ENCODE peak calls at places on chromosomes 1 and 21, in five cellular contexts. R is HepG2, C is K562, T is GM12878, H is upper lobe of left lung. Y is an unnamed sample.
A peak's percentile ranks its signal among the peaks of the same experiment; 100 is the strongest.

GRCh38 chr1:171919891-171920887 is 78.9 kb downstream of the DNM3 start:
- ATAC-seq in R (no peak), C (no peak), T (no peak), H (no peak), Y (no peak)

GRCh38 chr1:18643154-18644012 is 12.7 kb downstream of the PAX7 start:
- ATAC-seq in T (no peak), C (peak; percentile 71), R (peak; percentile 78), H (no peak), Y (no peak)

GRCh38 chr21:39077816-39078215 is 105.4 kb downstream of the PSMG1 start:
- ATAC-seq in R (no peak), T (no peak), H (no peak), C (no peak), Y (no peak)

GRCh38 chr1:103108525-103109150 is 316 bp upstream of the COL11A1 start:
- ATAC-seq in R (peak; percentile 70), T (no peak), H (peak; percentile 68), C (no peak), Y (peak; percentile 31)

GRCh38 chr1:206497363-206497762 is 10.0 kb upstream of the RASSF5 start:
- ATAC-seq in C (no peak), T (peak; percentile 72), H (no peak), R (no peak), Y (no peak)

GRCh38 chr1:29793101-29793546 is 556.8 kb downstream of the PTPRU start:
- ATAC-seq in R (peak; percentile 89), C (peak; percentile 100), H (peak; percentile 73), T (peak; percentile 86), Y (peak; percentile 43)

GRCh38 chr1:183980951-183981525 is 56.5 kb downstream of the COLGALT2 start:
- ATAC-seq in T (no peak), H (no peak), C (no peak), R (no peak), Y (no peak)

GRCh38 chr1:24117722-24118409 is 5.9 kb upstream of the MYOM3 start:
- ATAC-seq in C (peak; percentile 39), H (no peak), T (no peak), R (peak; percentile 40), Y (no peak)

GRCh38 chr1:192907545-192908243 is 98.9 kb downstream of the RGS2 start:
- ATAC-seq in H (no peak), R (no peak), C (no peak), T (peak; percentile 75), Y (peak; percentile 70)

GRCh38 chr1:175757381-175758015 is 14.1 kb upstream of the TNR start:
- ATAC-seq in T (peak; percentile 98), C (peak; percentile 100), H (no peak), R (peak; percentile 100), Y (no peak)

GRCh38 chr1:98366343-98366742 is 295.2 kb upstream of the SNX7 start:
- ATAC-seq in R (no peak), C (no peak), H (no peak), T (no peak), Y (no peak)

GRCh38 chr1:109901508-109902145 is 9.0 kb upstream of the CSF1 start:
- ATAC-seq in R (peak; percentile 78), H (peak; percentile 19), C (peak; percentile 95), T (no peak), Y (no peak)

GRCh38 chr1:20507248-20507563 is 745 bp downstream of the MUL1 start:
- ATAC-seq in C (peak; percentile 16), R (peak; percentile 50), H (no peak), T (peak; percentile 47), Y (no peak)

GRCh38 chr1:223135176-223135575 is 7.9 kb downstream of the TLR5 start:
- ATAC-seq in H (no peak), R (no peak), C (no peak), T (no peak), Y (peak; percentile 44)

GRCh38 chr21:35282944-35283343 is 233.8 kb upstream of the RUNX1 start:
- ATAC-seq in C (peak; percentile 65), R (no peak), H (no peak), T (no peak), Y (no peak)

GRCh38 chr1:232519186-232519585 is 110.7 kb downstream of the SIPA1L2 start:
- ATAC-seq in H (no peak), C (no peak), T (no peak), R (no peak), Y (no peak)

GRCh38 chr1:86938450-86938849 is 24.0 kb downstream of the HS2ST1 start:
- ATAC-seq in T (peak; percentile 26), C (no peak), H (no peak), R (no peak), Y (no peak)
- TF ChIP-seq EP300 in T (no peak), C (no peak), H (no peak), R (no peak), Y (no peak)

GRCh38 chr1:116239916-116240315 is 128.7 kb downstream of the MAB21L3 start:
- ATAC-seq in H (no peak), R (no peak), T (no peak), C (no peak), Y (no peak)

GRCh38 chr1:116246174-116246573 is 126.9 kb upstream of the ATP1A1 start:
- ATAC-seq in R (no peak), C (no peak), T (no peak), H (no peak), Y (no peak)

GRCh38 chr1:116243673-116244101 is 129.4 kb upstream of the ATP1A1 start:
- ATAC-seq in C (no peak), R (peak; percentile 40), T (no peak), H (peak; percentile 91), Y (no peak)

DNA sequence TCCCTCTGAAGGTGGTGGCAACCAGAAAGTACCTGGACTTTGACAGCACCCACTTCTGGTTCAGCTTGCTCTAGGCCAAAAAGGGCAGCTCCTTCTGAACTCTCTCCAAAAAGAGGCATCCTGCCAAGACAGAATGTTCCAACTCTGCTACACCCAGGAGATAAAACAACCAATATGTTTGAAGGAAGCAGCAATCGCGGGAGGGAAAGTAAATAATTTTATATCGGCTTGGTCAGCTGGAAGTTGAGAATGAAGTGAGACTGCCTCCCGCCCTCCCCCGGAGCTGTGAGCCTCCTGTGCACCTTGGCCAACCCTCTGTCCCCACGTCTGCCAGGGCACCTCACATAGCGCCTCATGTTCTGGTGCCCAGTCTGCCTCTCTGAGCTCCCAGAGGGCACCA is 130.3 kb upstream of the ATP1A1 start:
- ATAC-seq in T (no peak), C (no peak), H (no peak), R (no peak), Y (no peak)
- TF ChIP-seq POLR2AphosphoS5 in T (no peak), C (no peak), H (no peak), R (no peak), Y (no peak)

GRCh38 chr1:116666090-116666489 is 1.4 kb downstream of the IGSF3 start:
- ATAC-seq in T (peak; percentile 33), H (no peak), R (no peak), C (no peak), Y (no peak)

GRCh38 chr1:116668277-116668676 is 744 bp upstream of the IGSF3 start:
- ATAC-seq in R (no peak), C (no peak), T (no peak), H (no peak), Y (no peak)

GRCh38 chr1:116665001-116665400 is 2.5 kb downstream of the IGSF3 start:
- ATAC-seq in R (no peak), T (no peak), H (no peak), C (no peak), Y (no peak)

GRCh38 chr1:116667577-116668105 is at the start of gene IGSF3:
- ATAC-seq in C (peak; percentile 97), T (peak; percentile 84), H (peak; percentile 75), R (peak; percentile 83), Y (peak; percentile 90)

GRCh38 chr1:116666747-116667576 is 571 bp downstream of the IGSF3 start:
- ATAC-seq in T (peak; percentile 38), H (no peak), C (no peak), R (peak; percentile 17), Y (peak; percentile 2)
- TF ChIP-seq POLR2A in T (no peak), H (no peak), C (no peak), R (no peak), Y (no peak)

GRCh38 chr1:73218995-73219546 is 936.7 kb upstream of the NEGR1 start:
- ATAC-seq in R (no peak), C (no peak), H (no peak), T (no peak), Y (no peak)
- TF ChIP-seq EP300 in R (no peak), C (no peak), H (no peak), T (no peak), Y (no peak)

DNA sequence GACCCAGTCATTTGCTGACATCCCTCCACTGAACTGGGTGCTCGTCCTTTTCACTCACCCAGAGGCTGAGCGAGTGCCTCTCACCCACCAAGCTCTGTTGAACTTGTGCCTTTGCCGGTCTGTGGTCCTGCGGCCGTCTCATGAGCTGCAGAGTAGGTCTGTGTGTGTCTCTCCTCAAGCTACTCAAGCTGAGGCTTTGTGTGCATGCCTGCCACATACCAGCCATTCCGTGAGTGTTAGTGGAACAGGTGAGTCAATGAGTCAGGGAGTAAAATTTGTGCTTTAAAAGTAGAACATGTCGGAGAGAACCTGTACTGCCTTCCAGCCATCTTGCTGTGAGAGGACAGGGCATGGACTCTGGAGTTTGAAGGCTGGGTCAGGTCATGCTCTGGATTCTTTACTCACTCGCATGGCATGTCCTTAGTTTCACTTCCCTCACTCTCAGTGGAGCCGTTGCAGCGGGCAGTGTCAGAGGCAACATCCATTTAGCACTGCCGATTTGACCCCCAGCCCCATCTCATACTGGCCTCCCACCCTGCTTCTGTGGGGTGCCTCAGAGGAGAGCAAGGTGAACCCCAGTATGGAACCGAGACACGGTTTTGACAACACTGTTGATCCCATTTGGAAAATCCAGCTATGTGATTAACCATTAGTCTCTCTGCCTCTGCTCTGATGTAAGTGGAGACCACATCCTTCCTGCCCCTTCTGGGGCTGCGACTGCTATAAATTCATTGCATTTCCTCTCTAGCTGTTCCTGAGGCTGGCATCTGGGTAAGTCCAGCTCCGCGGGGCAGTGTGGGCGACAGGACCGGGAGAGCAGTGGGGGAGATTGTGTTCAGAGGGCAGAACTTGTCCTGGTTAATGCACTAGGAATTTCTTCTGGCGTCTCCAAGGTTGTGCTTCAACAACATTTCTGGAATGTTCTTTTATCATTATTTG is at the start of gene NLRP3:
- ATAC-seq in T (peak; percentile 84), H (peak; percentile 71), C (peak; percentile 34), R (peak; percentile 93), Y (peak; percentile 68)
- TF ChIP-seq POLR2AphosphoS5 in T (no peak), H (peak; percentile 78), C (no peak), R (no peak), Y (peak; percentile 52)

GRCh38 chr1:54406339-54407181 is at the start of gene SSBP3:
- ATAC-seq in H (peak; percentile 92), R (peak; percentile 93), C (peak; percentile 88), T (peak; percentile 90), Y (peak; percentile 95)
- TF ChIP-seq POLR2A in H (peak; percentile 95), R (peak; percentile 38), C (peak; percentile 70), T (peak; percentile 85), Y (peak; percentile 88)

DNA sequence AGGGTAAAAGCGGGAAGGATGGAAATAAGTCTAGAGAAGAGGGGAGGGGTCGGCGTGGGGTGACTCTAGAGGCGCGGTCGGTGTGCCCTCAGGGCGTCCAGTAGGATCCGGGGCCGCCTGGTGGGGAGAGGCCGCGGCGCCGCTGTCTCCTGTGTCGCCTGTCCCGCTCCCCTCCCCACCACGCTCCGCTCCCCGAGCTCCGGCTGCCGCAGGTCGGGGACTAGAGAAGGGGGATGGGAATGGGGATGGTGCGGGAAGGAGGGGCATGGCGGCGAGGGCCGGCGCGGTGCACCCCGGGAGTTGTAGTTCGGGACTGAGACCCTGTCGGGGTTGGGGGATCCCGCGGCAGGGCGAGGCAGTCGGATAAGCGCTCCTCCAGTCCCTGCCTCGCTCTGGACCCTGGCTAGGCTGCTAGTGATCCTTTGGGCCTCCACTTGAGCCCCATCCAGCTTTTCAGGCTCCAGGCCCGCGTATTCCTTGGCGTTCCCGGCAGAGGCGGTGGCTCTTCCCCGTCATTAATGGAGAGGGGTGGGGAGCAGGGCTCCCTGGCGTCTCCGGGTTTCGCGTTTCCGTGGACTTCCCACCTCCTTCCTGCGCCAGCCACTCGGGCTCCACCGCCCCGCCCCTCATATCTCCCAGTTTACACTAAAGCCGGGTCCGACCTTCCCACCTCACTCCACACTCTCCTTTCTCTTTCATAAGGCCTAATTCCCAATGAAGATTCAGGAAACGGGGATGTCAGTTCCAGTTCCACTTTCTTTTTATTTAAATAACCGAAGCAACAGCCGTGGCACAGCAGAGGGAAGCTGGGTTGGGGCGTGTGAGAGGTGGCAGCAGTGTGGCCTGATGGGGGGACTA is at the start of gene ENTREP3:
- ATAC-seq in T (peak; percentile 83), C (peak; percentile 92), R (peak; percentile 73), H (peak; percentile 92), Y (peak; percentile 92)
- TF ChIP-seq EP300 in T (no peak), C (no peak), R (no peak), H (no peak), Y (no peak)

Y was measured in gastroesophageal sphincter.